ENCODE peak calls at places on chromosome 15, in six cellular contexts. Q is choroid plexus epithelial cell; B is T-cell; E is activated CD8-positive, alpha-beta memory T cell treated with anti-CD3 and anti-CD28 coated beads for 1 hour; I is HuH-7.5; W is activated T-helper 1 cell treated with Interleukin-2 at 50 U/mL for 16 hours. X is an unnamed sample.

GRCh38 chr15:30978328-30978727 is 13.1 kb downstream of the MTMR10 start:
- DNase-seq in Q (no peak), B (no peak), E (no peak), I (no peak), W (no peak), X (no peak)

GRCh38 chr15:42159381-42160015 is 3.1 kb upstream of the PLA2G4F start:
- DNase-seq in Q (peak), B (no peak), E (no peak), I (no peak), W (no peak), X (no peak)

GRCh38 chr15:77702211-77702957 is 69.7 kb upstream of the LINGO1 start:
- DNase-seq in Q (peak), B (no peak), E (no peak), I (peak), W (no peak), X (peak)

GRCh38 chr15:51348688-51349087 is 7.2 kb downstream of the GLDN start:
- DNase-seq in Q (no peak), B (no peak), E (no peak), I (no peak), W (no peak), X (no peak)

GRCh38 chr15:100821327-100821726 is 58.3 kb upstream of the ALDH1A3 start:
- DNase-seq in Q (no peak), B (no peak), E (no peak), I (no peak), W (no peak), X (no peak)

GRCh38 chr15:56017920-56018319 is 24.5 kb upstream of the NEDD4 start:
- DNase-seq in Q (no peak), B (no peak), E (no peak), I (no peak), W (no peak), X (peak)

GRCh38 chr15:70101459-70102113 is 3.9 kb upstream of the TLE3 start:
- DNase-seq in Q (peak), B (no peak), E (no peak), I (peak), W (no peak), X (peak)

GRCh38 chr15:68586274-68586961 is 7.6 kb downstream of the CORO2B start:
- DNase-seq in Q (peak), B (no peak), E (no peak), I (no peak), W (no peak), X (peak)

GRCh38 chr15:59232476-59232875 is 25.8 kb downstream of the LDHAL6B start:
- DNase-seq in Q (peak), B (no peak), E (no peak), I (no peak), W (no peak), X (peak)

GRCh38 chr15:57146394-57147140 is 228.1 kb downstream of the TCF12 start:
- DNase-seq in Q (peak), B (no peak), E (no peak), I (no peak), W (no peak), X (peak)

GRCh38 chr15:38864122-38864521 is 299.5 kb upstream of the RASGRP1 start:
- DNase-seq in Q (no peak), B (no peak), E (no peak), I (no peak), W (no peak), X (no peak)

GRCh38 chr15:25810631-25811077 is 52.5 kb downstream of the ATP10A start:
- DNase-seq in Q (no peak), B (peak), E (no peak), I (no peak), W (peak), X (no peak)

GRCh38 chr15:66558271-66558670 is 7.5 kb downstream of the LCTL start:
- DNase-seq in Q (no peak), B (no peak), E (no peak), I (no peak), W (no peak), X (no peak)

GRCh38 chr15:65918936-65919335 is 49.6 kb downstream of the RAB11A start:
- DNase-seq in Q (no peak), B (no peak), E (no peak), I (no peak), W (no peak), X (no peak)

GRCh38 chr15:101068523-101068960 is 149.4 kb downstream of the LRRK1 start:
- DNase-seq in Q (no peak), B (no peak), E (no peak), I (no peak), W (no peak), X (no peak)

GRCh38 chr15:29596266-29596665 is 226.0 kb downstream of the TJP1 start:
- DNase-seq in Q (peak), B (no peak), E (no peak), I (no peak), W (no peak), X (peak)

GRCh38 chr15:90002428-90002844 is 1.3 kb downstream of the ZNF710 start:
- DNase-seq in Q (peak), B (peak), E (no peak), I (peak), W (no peak), X (peak)

GRCh38 chr15:48573780-48574179 is 71.7 kb downstream of the FBN1 start:
- DNase-seq in Q (no peak), B (no peak), E (no peak), I (no peak), W (no peak), X (no peak)

GRCh38 chr15:101240364-101240763 is 11.5 kb downstream of the CHSY1 start:
- DNase-seq in Q (peak), B (no peak), E (no peak), I (no peak), W (no peak), X (peak)

GRCh38 chr15:74541494-74542191 is 623 bp downstream of the ARID3B start:
- DNase-seq in Q (peak), B (peak), E (peak), I (peak), W (peak), X (peak)

GRCh38 chr15:83848315-83849050 is 194.6 kb downstream of the ADAMTSL3 start:
- DNase-seq in Q (peak), B (no peak), E (no peak), I (no peak), W (no peak), X (peak)

GRCh38 chr15:50149090-50149489 is 30.1 kb upstream of the ATP8B4 start:
- DNase-seq in Q (no peak), B (no peak), E (no peak), I (no peak), W (no peak), X (no peak)

GRCh38 chr15:101042320-101042719 is 123.2 kb downstream of the LRRK1 start:
- DNase-seq in Q (no peak), B (no peak), E (no peak), I (no peak), W (no peak), X (no peak)

GRCh38 chr15:62119224-62119925 is 45.7 kb downstream of the C2CD4B start:
- DNase-seq in Q (peak), B (no peak), E (no peak), I (no peak), W (no peak), X (peak)

GRCh38 chr15:49621327-49622210 is 721 bp downstream of the DTWD1 start:
- DNase-seq in Q (peak), B (no peak), E (no peak), I (no peak), W (no peak), X (peak)

GRCh38 chr15:87618203-87618725 is 638.3 kb downstream of the NTRK3 start:
- DNase-seq in Q (no peak), B (no peak), E (no peak), I (no peak), W (no peak), X (peak)

GRCh38 chr15:63380828-63381282 is 791 bp downstream of the CA12 start:
- DNase-seq in Q (no peak), B (no peak), E (no peak), I (no peak), W (no peak), X (no peak)

GRCh38 chr15:60751985-60752952 is 273.3 kb upstream of the ICE2 start:
- DNase-seq in Q (peak), B (no peak), E (no peak), I (peak), W (no peak), X (peak)

GRCh38 chr15:84079885-84080777 is 155.4 kb upstream of the GOLGA6L4 start:
- DNase-seq in Q (peak), B (peak), E (peak), I (no peak), W (no peak), X (peak)

X was measured in fibroblast of pulmonary artery.